ENCODE peak calls at places on chromosome 7, in four cellular contexts. One of them, this sample, is unnamed.
A peak's percentile ranks its signal among the peaks of the same experiment; 100 is the strongest.

GRCh38 chr7:77331938-77332695 is 84.0 kb downstream of the GSAP start:
- DNase-seq in activated naive CD8-positive, alpha-beta T cell treated with anti-CD3 and anti-CD28 coated beads, Interleukin-2, amount 50 U/mL, for 16 hours: no peak
- DNase-seq in NCI-H2171 treated with DMSO at 0.1 percent for 48 hours: peak; percentile 82
- DNase-seq in left colon: peak; percentile 41
- DNase-seq in this sample: no peak

GRCh38 chr7:115477193-115477651 is 553.3 kb downstream of the TFEC start:
- DNase-seq in activated naive CD8-positive, alpha-beta T cell treated with anti-CD3 and anti-CD28 coated beads, Interleukin-2, amount 50 U/mL, for 16 hours: no peak
- DNase-seq in NCI-H2171 treated with DMSO at 0.1 percent for 48 hours: no peak
- DNase-seq in left colon: peak; percentile 35
- DNase-seq in this sample: peak; percentile 53

GRCh38 chr7:31744294-31744874 is 57.4 kb downstream of the PPP1R17 start:
- DNase-seq in activated naive CD8-positive, alpha-beta T cell treated with anti-CD3 and anti-CD28 coated beads, Interleukin-2, amount 50 U/mL, for 16 hours: no peak
- DNase-seq in NCI-H2171 treated with DMSO at 0.1 percent for 48 hours: peak; percentile 84
- DNase-seq in left colon: peak; percentile 67
- DNase-seq in this sample: peak; percentile 59

GRCh38 chr7:99270702-99271101 is 1.9 kb upstream of the MYH16 start:
- DNase-seq in activated naive CD8-positive, alpha-beta T cell treated with anti-CD3 and anti-CD28 coated beads, Interleukin-2, amount 50 U/mL, for 16 hours: no peak
- DNase-seq in NCI-H2171 treated with DMSO at 0.1 percent for 48 hours: no peak
- DNase-seq in left colon: peak; percentile 21
- DNase-seq in this sample: peak; percentile 18

GRCh38 chr7:29854257-29854938 is 48.1 kb downstream of the WIPF3 start:
- DNase-seq in activated naive CD8-positive, alpha-beta T cell treated with anti-CD3 and anti-CD28 coated beads, Interleukin-2, amount 50 U/mL, for 16 hours: no peak
- DNase-seq in NCI-H2171 treated with DMSO at 0.1 percent for 48 hours: peak; percentile 30
- DNase-seq in left colon: no peak
- DNase-seq in this sample: no peak

GRCh38 chr7:113945018-113945938 is 26.5 kb upstream of the PPP1R3A start:
- DNase-seq in activated naive CD8-positive, alpha-beta T cell treated with anti-CD3 and anti-CD28 coated beads, Interleukin-2, amount 50 U/mL, for 16 hours: no peak
- DNase-seq in NCI-H2171 treated with DMSO at 0.1 percent for 48 hours: peak; percentile 82
- DNase-seq in left colon: no peak
- DNase-seq in this sample: no peak

GRCh38 chr7:104150470-104150869 is 57.3 kb downstream of the ORC5 start:
- DNase-seq in activated naive CD8-positive, alpha-beta T cell treated with anti-CD3 and anti-CD28 coated beads, Interleukin-2, amount 50 U/mL, for 16 hours: no peak
- DNase-seq in NCI-H2171 treated with DMSO at 0.1 percent for 48 hours: no peak
- DNase-seq in left colon: no peak
- DNase-seq in this sample: no peak

GRCh38 chr7:106452031-106452851 is 167.5 kb upstream of the NAMPT start:
- DNase-seq in activated naive CD8-positive, alpha-beta T cell treated with anti-CD3 and anti-CD28 coated beads, Interleukin-2, amount 50 U/mL, for 16 hours: no peak
- DNase-seq in NCI-H2171 treated with DMSO at 0.1 percent for 48 hours: no peak
- DNase-seq in left colon: no peak
- DNase-seq in this sample: no peak